ENCODE peak calls at places on chromosomes 13 and 19, in four cellular contexts. H is BE2C, W is right atrium auricular region, N is PC-3. B is an unnamed sample. For H3K27me3, the result is how much of the 10 kb centered on the place peaks cover.

GRCh38 chr13:59086147-59086546 is 1077.6 kb downstream of the DIAPH3 start:
- DNase-seq in W (no peak), H (no peak), N (peak), B (no peak)

GRCh38 chr19:21143846-21144245 is 2.0 kb downstream of the ZNF431 start:
- DNase-seq in W (no peak), H (no peak), N (no peak), B (no peak)

GRCh38 chr19:12580180-12580694 is 29.0 kb upstream of the ZNF564 start:
- DNase-seq in N (peak), W (no peak), H (no peak), B (no peak)

GRCh38 chr19:45978156-45978555 is 4.5 kb upstream of the NOVA2 start:
- DNase-seq in W (no peak), N (no peak), H (no peak), B (no peak)

GRCh38 chr19:47228937-47229673 is 1.9 kb downstream of the BBC3 start:
- DNase-seq in N (no peak), H (peak), W (no peak), B (no peak)

GRCh38 chr19:45913874-45914830 is at the start of gene NANOS2:
- DNase-seq in W (no peak), N (peak), H (peak), B (no peak)

GRCh38 chr13:45779901-45780300 is 71.7 kb downstream of the SIAH3 start:
- DNase-seq in N (no peak), H (no peak), W (peak), B (no peak)

GRCh38 chr19:47324502-47324901 is 7.5 kb upstream of the C5AR2 start:
- DNase-seq in N (peak), H (no peak), W (no peak), B (no peak)

GRCh38 chr13:79231887-79232286 is 174.2 kb downstream of the RBM26 start:
- DNase-seq in W (no peak), H (no peak), N (no peak), B (no peak)

GRCh38 chr19:10019246-10019645 is 6.0 kb downstream of the RDH8 start:
- DNase-seq in N (no peak), W (no peak), H (no peak), B (no peak)

GRCh38 chr19:46753420-46754155 is 7.3 kb upstream of the STRN4 start:
- DNase-seq in H (peak), W (no peak), N (peak), B (no peak)

GRCh38 chr13:22086593-22086992 is 415.7 kb downstream of the FGF9 start:
- DNase-seq in W (no peak), N (no peak), H (no peak), B (no peak)

GRCh38 chr13:112777637-112778406 is 88.0 kb downstream of the ATP11A start:
- DNase-seq in W (peak), H (no peak), N (peak), B (no peak)

GRCh38 chr19:21677696-21678418 is 89.5 kb downstream of the ZNF100 start:
- DNase-seq in H (no peak), W (no peak), N (no peak), B (no peak)

GRCh38 chr13:31031482-31031881 is 99.0 kb downstream of the TEX26 start:
- DNase-seq in N (no peak), W (no peak), H (no peak), B (no peak)

GRCh38 chr19:17610384-17610783 is 54.9 kb downstream of the COLGALT1 start:
- DNase-seq in W (no peak), H (no peak), N (no peak), B (no peak)

GRCh38 chr13:20901668-20902437 is 693 bp downstream of the XPO4 start:
- DNase-seq in W (no peak), N (peak), H (peak), B (no peak)

GRCh38 chr13:31793246-31793645 is 53.9 kb downstream of the RXFP2 start:
- DNase-seq in N (peak), W (no peak), H (no peak), B (no peak)

GRCh38 chr19:19777692-19778091 is 43.9 kb downstream of the ZNF506 start:
- DNase-seq in W (no peak), H (no peak), N (no peak), B (no peak)

GRCh38 chr19:277581-278165 is 13.5 kb downstream of the PLPP2 start:
- DNase-seq in N (no peak), H (no peak), W (peak), B (no peak)

GRCh38 chr13:110396913-110397379 is 89.9 kb downstream of the COL4A2 start:
- DNase-seq in H (no peak), N (peak), W (peak), B (peak)

GRCh38 chr19:13817615-13818371 is 22.6 kb downstream of the ZSWIM4 start:
- DNase-seq in N (no peak), H (no peak), W (no peak), B (peak)

GRCh38 chr13:101455863-101456262 is 3.4 kb downstream of the ITGBL1 start:
- DNase-seq in N (peak), W (no peak), H (no peak), B (no peak)

GRCh38 chr13:43725460-43725859 is 61.3 kb downstream of the ENOX1 start:
- DNase-seq in N (no peak), W (no peak), H (no peak), B (no peak)

GRCh38 chr13:106182404-106182803 is 353.1 kb downstream of the EFNB2 start:
- DNase-seq in N (peak), H (no peak), W (no peak), B (no peak)

GRCh38 chr19:11693505-11694499 is 44.9 kb downstream of the ZNF823 start:
- DNase-seq in H (peak), N (peak), W (no peak), B (no peak)

GRCh38 chr19:45177817-45178261 is at the start of gene TRAPPC6A:
- DNase-seq in H (no peak), W (no peak), N (peak), B (no peak)

GRCh38 chr19:8585894-8586750 is 8.9 kb upstream of the MYO1F start:
- DNase-seq in N (peak), H (peak), W (no peak), B (no peak)

GRCh38 chr13:113337556-113337955 is 26.4 kb downstream of the GRTP1 start:
- DNase-seq in N (peak), H (no peak), W (no peak), B (no peak)

GRCh38 chr19:33978286-33978685 is 181.6 kb downstream of the KCTD15 start:
- DNase-seq in W (no peak), N (no peak), H (no peak), B (no peak)

GRCh38 chr13:101157261-101157660 is 259.0 kb downstream of the NALCN start:
- DNase-seq in N (no peak), H (no peak), W (no peak), B (no peak)

GRCh38 chr13:46303743-46304385 is 83.2 kb downstream of the RUBCNL start:
- DNase-seq in W (no peak), N (no peak), H (no peak), B (no peak)

GRCh38 chr19:38253788-38254187 is 2.4 kb downstream of the PPP1R14A start:
- DNase-seq in N (no peak), H (no peak), W (no peak), B (no peak)

GRCh38 chr13:25874907-25875306 is 176.9 kb downstream of the SHISA2 start:
- DNase-seq in H (no peak), W (no peak), N (no peak), B (no peak)

GRCh38 chr13:74361274-74361673 is 227.1 kb upstream of the KLF12 start:
- DNase-seq in W (no peak), H (no peak), N (no peak), B (no peak)

GRCh38 chr19:18292460-18292809 is 11.0 kb upstream of the JUND start:
- DNase-seq in H (no peak), W (no peak), N (no peak), B (no peak)

DNA sequence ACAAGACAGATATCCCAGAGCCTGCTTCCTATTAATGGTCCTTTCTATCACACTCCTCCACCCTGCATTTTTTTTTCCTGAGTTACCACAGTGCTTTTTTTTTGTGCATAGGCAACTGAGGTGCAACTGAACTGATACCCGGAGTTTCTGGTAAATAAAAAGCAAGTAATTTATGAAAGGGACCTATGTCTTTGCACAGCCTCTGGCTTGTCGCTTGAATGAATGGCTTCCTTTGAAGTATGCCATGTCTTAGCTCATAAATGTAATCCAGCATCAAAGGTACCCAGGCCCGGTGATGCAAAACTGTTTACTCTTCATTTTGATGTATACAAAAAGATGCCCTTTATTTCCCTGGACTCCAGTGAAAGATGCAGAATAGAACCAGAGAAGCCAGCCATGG is 31.8 kb downstream of the GSX1 start:
- DNase-seq in H (no peak), W (no peak), N (no peak), B (no peak)
- H3K27me3 ChIP-seq in H (half or more), W (under half), N (half or more), B (under half)

GRCh38 chr19:49838816-49839588 is 12.0 kb upstream of the PTOV1 start:
- DNase-seq in N (no peak), H (no peak), W (no peak), B (no peak)

GRCh38 chr19:49840736-49841249 is 10.2 kb upstream of the PTOV1 start:
- DNase-seq in H (no peak), W (no peak), N (no peak), B (no peak)

GRCh38 chr19:49837425-49837824 is 13.5 kb upstream of the PTOV1 start:
- DNase-seq in W (no peak), N (no peak), H (no peak), B (no peak)

GRCh38 chr19:49843265-49843664 is 7.7 kb upstream of the PTOV1 start:
- DNase-seq in W (no peak), H (no peak), N (no peak), B (no peak)

DNA sequence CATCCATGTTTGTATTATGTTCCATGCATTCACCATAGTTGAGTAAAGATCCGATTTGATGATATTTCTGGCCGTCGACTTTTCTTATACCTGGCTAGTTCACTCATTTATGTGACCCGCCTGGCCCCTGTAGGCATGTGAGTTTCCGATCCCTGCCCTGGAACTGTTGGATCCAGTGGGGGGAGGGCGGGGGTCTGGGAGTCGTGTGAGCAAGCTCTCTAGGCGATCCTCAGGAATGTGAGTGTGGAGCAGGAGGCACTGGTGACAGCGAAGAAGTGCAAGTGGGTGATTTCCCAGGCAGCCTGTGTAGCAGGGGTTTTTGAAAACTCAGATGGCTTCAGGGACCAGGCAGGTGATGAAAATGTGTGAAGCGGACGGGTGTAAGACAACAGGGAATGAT is 10.6 kb upstream of the PTOV1 start:
- DNase-seq in H (no peak), N (no peak), W (no peak), B (no peak)
- H3K27me3 ChIP-seq in H (under half), N (under half), W (under half), B (under half)

DNA sequence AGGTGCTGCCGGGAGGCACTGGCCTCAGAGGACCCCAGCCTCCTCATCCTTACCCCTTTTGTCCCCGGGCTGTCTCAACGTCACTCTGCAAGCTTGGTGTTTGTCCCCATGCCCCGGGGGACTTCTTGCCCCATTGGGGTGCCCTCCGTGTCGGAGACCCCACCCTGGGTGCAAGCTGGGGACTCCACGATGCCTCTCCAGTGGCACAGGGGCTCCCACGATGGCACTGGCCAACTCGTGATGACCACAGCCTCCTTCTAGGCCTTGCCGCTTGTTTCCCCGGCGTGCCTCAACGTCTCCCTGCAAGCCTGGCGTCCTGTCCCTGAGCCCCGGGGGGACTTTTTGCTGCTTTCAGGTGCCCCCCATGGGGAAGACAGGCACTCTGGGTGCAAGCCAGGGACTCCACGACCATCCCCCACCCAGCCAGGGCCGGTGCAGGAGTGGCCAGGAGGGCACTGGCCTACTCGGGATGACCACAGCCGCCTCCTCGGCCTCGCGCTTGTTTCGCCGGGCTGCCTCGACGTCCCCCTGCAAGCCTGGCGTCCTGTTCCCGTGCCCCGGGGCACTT is 237.0 kb downstream of the TUBA3C start:
- DNase-seq in N (no peak), W (no peak), H (no peak), B (no peak)
- H3K27me3 ChIP-seq in N (under half), W (under half), H (under half), B (under half)

GRCh38 chr13:19634129-19634740 is 776 bp downstream of the MPHOSPH8 start:
- DNase-seq in N (peak), H (no peak), W (no peak), B (no peak)
- H3K27me3 ChIP-seq in N (under half), H (under half), W (under half), B (under half)

DNA sequence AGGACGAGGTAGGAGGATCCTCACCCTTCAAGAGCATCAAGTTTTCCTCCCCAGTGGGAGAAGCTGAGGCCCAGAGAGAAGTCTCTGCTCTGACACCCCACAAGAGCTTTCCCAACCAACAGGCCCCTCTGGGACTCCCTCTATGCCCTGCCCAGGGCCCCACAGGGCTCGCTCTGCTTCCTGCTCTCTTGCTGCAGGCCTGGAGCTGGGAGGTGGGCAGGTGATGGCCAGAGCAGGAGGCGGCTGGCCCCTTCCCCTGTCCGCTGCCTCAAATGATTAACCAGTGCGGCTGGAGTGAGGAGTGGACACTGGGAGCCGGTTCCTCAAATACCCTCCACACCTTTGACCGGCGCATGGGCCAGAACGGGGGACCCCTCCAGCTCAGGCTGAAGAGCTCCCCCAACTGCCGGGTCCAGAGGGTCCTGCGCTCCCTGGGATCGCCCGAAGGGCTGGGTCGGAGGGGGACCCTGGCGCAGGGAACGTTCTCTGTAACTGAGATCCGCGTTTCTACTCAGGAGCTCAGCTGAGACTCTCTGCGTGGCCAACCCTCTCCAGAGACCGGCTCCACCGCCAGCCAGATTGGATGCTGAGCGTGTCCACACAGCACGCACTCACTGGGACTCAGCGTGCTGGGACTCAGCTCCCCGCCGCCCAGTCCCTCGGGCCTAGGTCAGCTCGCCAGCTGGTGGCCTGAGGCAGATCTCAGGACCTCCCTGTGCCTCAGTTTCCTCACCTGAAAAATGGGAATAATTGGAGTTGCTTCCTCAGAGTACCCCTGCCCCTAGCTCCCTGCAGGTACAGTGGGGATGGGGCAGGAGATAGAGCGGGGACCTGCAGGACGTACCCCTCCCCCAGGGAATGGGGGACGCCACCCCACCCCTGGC is 6.7 kb upstream of the ONECUT3 start:
- DNase-seq in H (no peak), N (peak), W (no peak), B (no peak)
- H3K27me3 ChIP-seq in H (half or more), N (under half), W (under half), B (under half)

DNA sequence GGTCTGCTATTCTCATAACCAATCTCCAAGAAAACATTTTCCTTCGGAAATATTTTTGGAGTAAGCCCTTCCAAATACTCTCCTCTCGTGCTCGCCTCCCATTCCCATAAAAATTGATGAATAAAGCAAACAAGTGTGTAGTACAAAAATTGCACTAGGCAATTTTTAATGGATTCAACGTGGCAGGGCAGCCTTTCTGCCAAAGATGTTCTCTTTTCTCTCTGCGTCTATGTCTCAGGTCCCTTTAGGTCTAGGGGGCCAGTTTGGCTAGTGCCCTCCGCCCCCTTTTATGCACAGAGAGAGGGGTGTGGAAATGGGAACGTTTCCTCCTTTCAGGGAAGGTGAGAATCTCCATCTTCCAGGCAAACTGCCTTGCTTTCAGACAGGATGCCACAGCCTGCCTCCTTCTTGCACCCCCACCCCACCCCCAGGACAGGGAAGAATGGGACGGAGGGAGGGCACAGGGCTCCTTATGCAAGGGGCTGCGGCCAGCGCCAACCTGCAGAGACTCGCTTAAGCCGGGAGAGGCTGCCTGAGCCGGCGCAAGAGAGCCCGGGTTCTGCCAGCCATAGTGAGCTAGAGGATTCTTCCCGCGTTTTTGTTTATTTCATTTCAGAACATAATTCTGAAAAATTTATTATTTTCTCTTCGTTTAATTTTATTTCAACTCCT is 2.7 kb upstream of the ZIC2 start:
- DNase-seq in H (no peak), W (peak), N (no peak), B (no peak)
- H3K27me3 ChIP-seq in H (half or more), W (half or more), N (half or more), B (half or more)

GRCh38 chr19:30309983-30310805 is 62.0 kb upstream of the ZNF536 start:
- DNase-seq in W (no peak), H (no peak), N (no peak), B (no peak)

GRCh38 chr19:30312582-30313352 is 59.4 kb upstream of the ZNF536 start:
- DNase-seq in N (no peak), W (no peak), H (no peak), B (no peak)

GRCh38 chr19:30311911-30312310 is 60.3 kb upstream of the ZNF536 start:
- DNase-seq in H (no peak), N (no peak), W (no peak), B (no peak)

GRCh38 chr19:30313353-30313750 is 58.8 kb upstream of the ZNF536 start:
- DNase-seq in H (no peak), W (no peak), N (no peak), B (no peak)

DNA sequence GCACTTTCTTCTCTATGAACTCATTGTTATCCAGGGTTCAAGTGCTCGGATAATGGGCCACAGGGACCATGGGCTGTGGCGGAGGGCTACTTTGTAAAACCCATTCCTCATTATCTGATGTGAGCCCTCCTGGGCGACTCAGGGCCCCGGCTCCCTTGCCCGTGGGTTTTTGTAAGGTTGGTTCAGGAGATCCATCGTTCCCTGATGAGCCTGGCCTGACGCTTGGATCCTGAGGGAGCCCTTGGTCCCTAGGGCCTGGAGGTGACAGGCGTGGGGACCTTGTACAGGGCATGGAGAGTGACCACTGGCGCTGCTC is 61.4 kb upstream of the ZNF536 start:
- DNase-seq in N (no peak), H (no peak), W (no peak), B (no peak)
- H3K27me3 ChIP-seq in N (under half), H (under half), W (under half), B (under half)